ENCODE peak calls at places on chromosome 13, in five cellular contexts. O is stromal cell of bone marrow; W is activated CD8-positive, alpha-beta memory T cell treated with anti-CD3 and anti-CD28 coated beads for 48 hours; I is HS-5; V is M059J. X is an unnamed sample.

GRCh38 chr13:24039621-24040475 is 120.7 kb upstream of the SPATA13 start:
- DNase-seq in W (no peak), O (no peak), I (no peak), V (no peak), X (no peak)

GRCh38 chr13:112852392-112852791 is 116.6 kb upstream of the MCF2L start:
- DNase-seq in O (no peak), V (no peak), I (no peak), W (no peak), X (no peak)

GRCh38 chr13:104372128-104372527 is 1305.9 kb upstream of the SLC10A2 start:
- DNase-seq in I (no peak), W (no peak), O (no peak), V (no peak), X (no peak)

GRCh38 chr13:114147803-114148520 is 15.5 kb upstream of the RASA3 start:
- DNase-seq in W (no peak), I (no peak), V (no peak), O (no peak), X (no peak)

GRCh38 chr13:110237895-110238294 is 69.1 kb downstream of the COL4A1 start:
- DNase-seq in W (no peak), I (no peak), O (no peak), V (no peak), X (no peak)

GRCh38 chr13:73416093-73416492 is 357.3 kb downstream of the KLF5 start:
- DNase-seq in I (no peak), O (no peak), V (peak), W (no peak), X (no peak)

GRCh38 chr13:20129076-20129475 is 31.8 kb downstream of the GJA3 start:
- DNase-seq in I (no peak), W (no peak), V (no peak), O (no peak), X (no peak)

GRCh38 chr13:45879666-45880065 is 28.1 kb upstream of the SIAH3 start:
- DNase-seq in O (no peak), V (peak), W (no peak), I (no peak), X (no peak)

GRCh38 chr13:105513448-105513847 is 1022.0 kb downstream of the EFNB2 start:
- DNase-seq in V (peak), O (no peak), W (no peak), I (no peak), X (no peak)

GRCh38 chr13:44237276-44237767 is 136.3 kb upstream of the SERP2 start:
- DNase-seq in I (peak), O (peak), V (peak), W (no peak), X (no peak)

GRCh38 chr13:110479648-110480047 is 81.9 kb downstream of the RAB20 start:
- DNase-seq in V (no peak), W (no peak), I (no peak), O (no peak), X (no peak)

GRCh38 chr13:94967183-94968039 is 255.1 kb upstream of the SOX21 start:
- DNase-seq in W (no peak), O (no peak), I (no peak), V (peak), X (no peak)

GRCh38 chr13:76903544-76904162 is 17.4 kb upstream of the KCTD12 start:
- DNase-seq in I (no peak), W (no peak), V (peak), O (no peak), X (no peak)

GRCh38 chr13:82833928-82834327 is 1048.3 kb downstream of the SLITRK1 start:
- DNase-seq in I (no peak), O (peak), W (no peak), V (peak), X (no peak)

GRCh38 chr13:102091231-102091630 is 310.6 kb downstream of the FGF14 start:
- DNase-seq in W (no peak), I (peak), O (no peak), V (peak), X (no peak)

GRCh38 chr13:36758345-36758744 is 60.7 kb upstream of the RFXAP start:
- DNase-seq in I (no peak), O (no peak), V (no peak), W (no peak), X (no peak)

GRCh38 chr13:47168086-47168485 is 271.2 kb upstream of the HTR2A start:
- DNase-seq in W (no peak), V (no peak), O (no peak), I (peak), X (no peak)

GRCh38 chr13:42477588-42478190 is 96.3 kb upstream of the TNFSF11 start:
- DNase-seq in W (no peak), O (no peak), I (no peak), V (peak), X (no peak)

GRCh38 chr13:51235756-51236564 is 13.8 kb downstream of the FAM124A start:
- DNase-seq in I (no peak), W (no peak), O (no peak), V (peak), X (no peak)

GRCh38 chr13:112113851-112114250 is 46.9 kb downstream of the SOX1 start:
- DNase-seq in I (no peak), V (no peak), W (no peak), O (no peak), X (no peak)